ENCODE peak calls at places on chromosomes 12 and 14, in seven cellular contexts. S is NCI-H2171 treated with DMSO at 0.1 percent for 48 hours; A is naive thymus-derived CD8-positive, alpha-beta T cell; F is NCI-H1105; M is iPS-NIHi11; P is substantia nigra; I is HFF-Myc. G is an unnamed sample.
A peak's percentile ranks its signal among the peaks of the same experiment; 100 is the strongest.

GRCh38 chr12:26435005-26435404 is 239.6 kb downstream of the SSPN start:
- DNase-seq in S (no peak), A (no peak), F (no peak), M (no peak), P (no peak), I (no peak), G (no peak)

GRCh38 chr14:95043314-95043713 is 114.0 kb downstream of the DICER1 start:
- DNase-seq in S (no peak), A (no peak), F (no peak), M (no peak), P (no peak), I (no peak), G (no peak)

GRCh38 chr12:12357697-12358476 is 1.0 kb downstream of the BORCS5 start:
- DNase-seq in S (peak; percentile 45), A (no peak), F (peak; percentile 57), M (no peak), P (no peak), I (no peak), G (no peak)

GRCh38 chr14:101791919-101792572 is 30.5 kb downstream of the PPP2R5C start:
- DNase-seq in S (peak; percentile 79), A (no peak), F (no peak), M (no peak), P (no peak), I (no peak), G (no peak)

GRCh38 chr14:22112004-22112403 is 438.4 kb upstream of the OR4E1 start:
- DNase-seq in S (peak; percentile 33), A (peak; percentile 28), F (no peak), M (peak; percentile 43), P (no peak), I (no peak), G (peak; percentile 63)

GRCh38 chr14:61977217-61977616 is 215.0 kb downstream of the SNAPC1 start:
- DNase-seq in S (no peak), A (no peak), F (no peak), M (no peak), P (no peak), I (no peak), G (no peak)

GRCh38 chr14:69612014-69612758 is 790 bp downstream of the SUSD6 start:
- DNase-seq in S (peak; percentile 33), A (peak; percentile 17), F (peak; percentile 24), M (peak; percentile 57), P (no peak), I (no peak), G (peak; percentile 61)

GRCh38 chr14:79899610-79900009 is 311.7 kb downstream of the DIO2 start:
- DNase-seq in S (no peak), A (no peak), F (no peak), M (no peak), P (no peak), I (no peak), G (no peak)

GRCh38 chr14:103243764-103244737 is 90.0 kb upstream of the EIF5 start:
- DNase-seq in S (peak; percentile 69), A (no peak), F (no peak), M (no peak), P (no peak), I (peak; percentile 38), G (no peak)

GRCh38 chr14:61101803-61102548 is 120.9 kb downstream of the SLC38A6 start:
- DNase-seq in S (no peak), A (no peak), F (no peak), M (peak; percentile 75), P (no peak), I (no peak), G (peak; percentile 75)

GRCh38 chr12:102461501-102461900 is 18.9 kb downstream of the IGF1 start:
- DNase-seq in S (peak; percentile 23), A (no peak), F (no peak), M (no peak), P (no peak), I (no peak), G (no peak)

GRCh38 chr12:122106891-122107660 is 28.5 kb downstream of the MLXIP start:
- DNase-seq in S (no peak), A (no peak), F (no peak), M (no peak), P (no peak), I (no peak), G (no peak)

GRCh38 chr12:114405199-114405448 is 820 bp downstream of the TBX5 start:
- DNase-seq in S (no peak), A (no peak), F (peak; percentile 44), M (no peak), P (no peak), I (no peak), G (no peak)

GRCh38 chr14:96146131-96146771 is 58.4 kb upstream of the BDKRB2 start:
- DNase-seq in S (no peak), A (no peak), F (no peak), M (no peak), P (peak; percentile 56), I (no peak), G (no peak)

GRCh38 chr14:35155962-35156361 is 33.6 kb downstream of the PRORP start:
- DNase-seq in S (no peak), A (no peak), F (no peak), M (no peak), P (no peak), I (no peak), G (peak; percentile 2)

GRCh38 chr12:64083285-64084210 is 138.5 kb downstream of the KICS2 start:
- DNase-seq in S (peak; percentile 32), A (no peak), F (peak; percentile 58), M (no peak), P (peak; percentile 55), I (peak; percentile 88), G (no peak)

GRCh38 chr12:90112668-90113067 is 404.0 kb upstream of the ATP2B1 start:
- DNase-seq in S (peak; percentile 85), A (no peak), F (no peak), M (no peak), P (no peak), I (no peak), G (no peak)

GRCh38 chr14:59406454-59407245 is 58.5 kb downstream of the GPR135 start:
- DNase-seq in S (no peak), A (no peak), F (no peak), M (no peak), P (no peak), I (no peak), G (no peak)

GRCh38 chr14:58763210-58763609 is 125.4 kb downstream of the DACT1 start:
- DNase-seq in S (no peak), A (no peak), F (no peak), M (no peak), P (no peak), I (no peak), G (no peak)

GRCh38 chr14:52365071-52365470 is 51.0 kb downstream of the PTGER2 start:
- DNase-seq in S (no peak), A (no peak), F (no peak), M (no peak), P (no peak), I (no peak), G (no peak)

GRCh38 chr14:104770851-104771272 is 17.9 kb downstream of the SIVA1 start:
- DNase-seq in S (no peak), A (no peak), F (no peak), M (no peak), P (no peak), I (no peak), G (peak; percentile 53)

GRCh38 chr14:83197271-83197670 is 1663.6 kb upstream of the SEL1L start:
- DNase-seq in S (no peak), A (no peak), F (no peak), M (no peak), P (no peak), I (no peak), G (no peak)

GRCh38 chr14:96104469-96105057 is 65.4 kb downstream of the C14orf132 start:
- DNase-seq in S (peak; percentile 63), A (no peak), F (no peak), M (no peak), P (no peak), I (peak; percentile 96), G (no peak)

GRCh38 chr12:109725321-109726105 is 11.9 kb downstream of the FAM222A start:
- DNase-seq in S (no peak), A (no peak), F (no peak), M (no peak), P (peak; percentile 62), I (no peak), G (no peak)

GRCh38 chr12:49019435-49020317 is 1.1 kb upstream of the PRKAG1 start:
- DNase-seq in S (peak; percentile 42), A (peak; percentile 18), F (no peak), M (peak; percentile 82), P (no peak), I (no peak), G (peak; percentile 78)

GRCh38 chr14:78509516-78509915 is 339.3 kb downstream of the NRXN3 start:
- DNase-seq in S (no peak), A (no peak), F (no peak), M (no peak), P (no peak), I (no peak), G (no peak)

GRCh38 chr12:124765571-124766489 is 97.8 kb downstream of the SCARB1 start:
- DNase-seq in S (no peak), A (no peak), F (no peak), M (no peak), P (no peak), I (no peak), G (no peak)

GRCh38 chr14:100384819-100385813 is 62.0 kb downstream of the SLC25A47 start:
- DNase-seq in S (peak; percentile 86), A (no peak), F (peak; percentile 11), M (no peak), P (no peak), I (no peak), G (peak; percentile 52)

GRCh38 chr14:33184587-33184986 is 245.9 kb downstream of the NPAS3 start:
- DNase-seq in S (peak; percentile 19), A (no peak), F (no peak), M (no peak), P (no peak), I (peak; percentile 4), G (peak; percentile 33)